ENCODE peak calls at places on chromosomes 12 and 14, in four cellular contexts. One of them, this sample, is unnamed.

GRCh38 chr12:27498159-27498558 is 25.8 kb upstream of the PPFIBP1 start:
- DNase-seq in H1: no peak
- DNase-seq in GM12878: peak
- DNase-seq in K562: no peak
- DNase-seq in this sample: no peak

GRCh38 chr12:50825372-50825838 is 17.3 kb upstream of the TMPRSS12 start:
- DNase-seq in GM12878: no peak
- DNase-seq in H1: no peak
- DNase-seq in K562: peak
- DNase-seq in this sample: peak

GRCh38 chr12:82817368-82817767 is 130.7 kb downstream of the TMTC2 start:
- DNase-seq in K562: no peak
- DNase-seq in GM12878: no peak
- DNase-seq in H1: no peak
- DNase-seq in this sample: no peak

GRCh38 chr14:92511472-92512247 is 1.9 kb upstream of the RIN3 start:
- DNase-seq in GM12878: no peak
- DNase-seq in H1: no peak
- DNase-seq in K562: no peak
- DNase-seq in this sample: peak

GRCh38 chr12:48996794-48997718 is 2.1 kb downstream of the DDN start:
- DNase-seq in K562: peak
- DNase-seq in GM12878: no peak
- DNase-seq in H1: peak
- DNase-seq in this sample: peak

GRCh38 chr12:87943666-87944065 is 85.5 kb downstream of the C12orf50 start:
- DNase-seq in H1: no peak
- DNase-seq in GM12878: no peak
- DNase-seq in K562: no peak
- DNase-seq in this sample: no peak

GRCh38 chr12:96811083-96811482 is 96.0 kb upstream of the NEDD1 start:
- DNase-seq in H1: no peak
- DNase-seq in K562: no peak
- DNase-seq in GM12878: no peak
- DNase-seq in this sample: no peak

GRCh38 chr14:59274991-59275391 is 86.5 kb downstream of the DAAM1 start:
- DNase-seq in GM12878: peak
- DNase-seq in H1: no peak
- DNase-seq in K562: no peak
- DNase-seq in this sample: no peak

GRCh38 chr14:51539571-51540037 is 112.1 kb upstream of the FRMD6 start:
- DNase-seq in K562: no peak
- DNase-seq in GM12878: no peak
- DNase-seq in H1: no peak
- DNase-seq in this sample: no peak

GRCh38 chr14:89365071-89365801 is 51.8 kb downstream of the FOXN3 start:
- DNase-seq in GM12878: peak
- DNase-seq in H1: no peak
- DNase-seq in K562: no peak
- DNase-seq in this sample: no peak

GRCh38 chr12:8681129-8681902 is 16.5 kb upstream of the RIMKLB start:
- DNase-seq in GM12878: no peak
- DNase-seq in K562: no peak
- DNase-seq in H1: no peak
- DNase-seq in this sample: no peak

GRCh38 chr14:103436533-103436932 is 51.3 kb downstream of the MARK3 start:
- DNase-seq in K562: no peak
- DNase-seq in H1: no peak
- DNase-seq in GM12878: no peak
- DNase-seq in this sample: no peak

GRCh38 chr14:80387563-80387981 is 176.3 kb upstream of the DIO2 start:
- DNase-seq in H1: no peak
- DNase-seq in K562: no peak
- DNase-seq in GM12878: no peak
- DNase-seq in this sample: no peak

GRCh38 chr12:66516133-66516532 is 162.7 kb downstream of the GRIP1 start:
- DNase-seq in H1: no peak
- DNase-seq in K562: peak
- DNase-seq in GM12878: no peak
- DNase-seq in this sample: no peak

GRCh38 chr12:94460594-94460959 is 910 bp upstream of the CEP83 start:
- DNase-seq in K562: no peak
- DNase-seq in GM12878: no peak
- DNase-seq in H1: no peak
- DNase-seq in this sample: no peak

GRCh38 chr12:67676624-67677023 is 28.1 kb downstream of the DYRK2 start:
- DNase-seq in K562: no peak
- DNase-seq in H1: no peak
- DNase-seq in GM12878: no peak
- DNase-seq in this sample: no peak

GRCh38 chr12:71440393-71441349 is 1.1 kb downstream of the LGR5 start:
- DNase-seq in K562: no peak
- DNase-seq in GM12878: no peak
- DNase-seq in H1: peak
- DNase-seq in this sample: peak

DNA sequence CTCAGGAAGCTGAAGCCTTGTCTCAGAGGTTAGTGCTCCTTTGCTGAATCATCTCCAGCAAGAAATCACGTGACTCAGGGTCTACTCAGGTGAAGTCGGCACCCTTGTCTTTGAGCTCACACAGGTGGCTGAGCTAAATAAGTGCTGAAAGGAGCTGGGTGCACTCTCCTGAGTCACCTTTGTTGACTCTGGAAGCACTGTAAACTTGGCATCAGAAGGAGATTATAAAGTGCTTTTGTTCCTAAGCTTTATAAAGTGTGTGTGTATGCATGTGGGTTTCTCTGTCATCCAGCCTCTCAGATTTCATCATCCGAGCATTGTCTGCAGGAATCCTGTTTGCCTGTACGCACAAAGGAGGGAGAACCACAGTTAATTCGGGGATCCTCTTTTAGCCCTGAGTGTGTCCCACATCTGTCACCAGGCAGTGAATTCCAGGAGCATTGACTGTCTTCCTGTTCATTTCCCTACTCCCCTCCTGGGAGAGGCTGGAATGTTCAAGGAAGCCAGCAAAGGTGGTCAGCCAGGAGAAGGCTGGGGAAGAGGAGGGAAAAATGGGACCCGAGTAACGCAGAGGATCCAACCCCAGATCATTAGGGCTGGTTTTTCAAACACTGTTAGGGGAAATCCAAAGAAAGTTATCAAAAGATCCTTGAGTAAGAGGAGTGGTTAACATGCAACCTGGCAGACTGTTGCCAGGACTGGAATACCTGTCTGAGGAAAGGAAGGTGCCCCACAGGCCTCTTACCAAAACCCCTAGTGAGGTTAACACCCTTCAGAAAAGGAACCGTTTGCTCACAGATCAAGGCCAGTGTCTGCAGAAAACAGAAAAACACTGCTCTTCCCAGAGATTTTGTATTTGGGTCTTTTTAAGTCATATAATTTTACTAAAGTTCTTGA is 157.5 kb upstream of the HIF1A start:
- DNase-seq in K562: peak
- DNase-seq in H1: no peak
- DNase-seq in GM12878: no peak
- DNase-seq in this sample: no peak
- TF ChIP-seq YY1 in K562: no peak
- TF ChIP-seq YY1 in H1: no peak
- TF ChIP-seq YY1 in GM12878: no peak
- TF ChIP-seq YY1 in this sample: no peak

GRCh38 chr12:116075251-116075650 is 202.2 kb downstream of the MED13L start:
- DNase-seq in H1: no peak
- DNase-seq in K562: no peak
- DNase-seq in GM12878: no peak
- DNase-seq in this sample: no peak

GRCh38 chr12:116076399-116076798 is 201.1 kb downstream of the MED13L start:
- DNase-seq in K562: no peak
- DNase-seq in GM12878: no peak
- DNase-seq in H1: no peak
- DNase-seq in this sample: no peak

GRCh38 chr12:116077431-116077830 is 200.1 kb downstream of the MED13L start:
- DNase-seq in H1: no peak
- DNase-seq in GM12878: no peak
- DNase-seq in K562: no peak
- DNase-seq in this sample: no peak

GRCh38 chr12:116078396-116078795 is 199.1 kb downstream of the MED13L start:
- DNase-seq in GM12878: no peak
- DNase-seq in H1: no peak
- DNase-seq in K562: no peak
- DNase-seq in this sample: no peak

DNA sequence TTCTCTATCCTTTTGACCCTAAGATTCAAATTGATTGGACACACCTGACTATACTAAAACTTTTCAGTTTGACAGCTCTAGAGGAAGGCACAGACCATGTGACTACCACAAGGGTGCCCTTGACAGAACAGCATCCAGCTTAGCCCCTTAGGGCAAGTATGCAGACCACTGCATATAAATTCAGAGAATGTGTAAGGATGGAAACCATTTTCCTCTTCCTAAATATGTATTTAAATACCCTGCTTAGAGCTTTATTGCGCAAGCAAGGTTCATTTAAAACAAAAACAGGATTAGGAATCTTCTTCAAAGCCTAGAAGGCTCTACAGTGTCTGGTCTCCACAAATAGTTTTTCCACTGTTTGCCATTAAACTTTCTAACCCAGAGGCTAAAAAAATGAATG is 202.8 kb downstream of the MED13L start:
- DNase-seq in H1: no peak
- DNase-seq in GM12878: no peak
- DNase-seq in K562: no peak
- DNase-seq in this sample: no peak
- TF ChIP-seq EP300 in H1: no peak
- TF ChIP-seq EP300 in GM12878: no peak
- TF ChIP-seq EP300 in K562: no peak
- TF ChIP-seq EP300 in this sample: no peak

GRCh38 chr14:76149196-76149595 is 2.5 kb upstream of the GPATCH2L start:
- DNase-seq in K562: no peak
- DNase-seq in GM12878: no peak
- DNase-seq in H1: no peak
- DNase-seq in this sample: no peak

GRCh38 chr14:76151398-76152332 is at the start of gene GPATCH2L:
- DNase-seq in H1: peak
- DNase-seq in GM12878: peak
- DNase-seq in K562: peak
- DNase-seq in this sample: peak

GRCh38 chr14:76153919-76154318 is 2.2 kb downstream of the GPATCH2L start:
- DNase-seq in H1: no peak
- DNase-seq in GM12878: no peak
- DNase-seq in K562: no peak
- DNase-seq in this sample: no peak

GRCh38 chr14:76154539-76155126 is 2.9 kb downstream of the GPATCH2L start:
- DNase-seq in GM12878: no peak
- DNase-seq in H1: no peak
- DNase-seq in K562: no peak
- DNase-seq in this sample: no peak

GRCh38 chr14:76152333-76152681 is 585 bp downstream of the GPATCH2L start:
- DNase-seq in K562: peak
- DNase-seq in H1: no peak
- DNase-seq in GM12878: peak
- DNase-seq in this sample: peak
- TF ChIP-seq YY1 in K562: no peak
- TF ChIP-seq YY1 in H1: no peak
- TF ChIP-seq YY1 in GM12878: no peak
- TF ChIP-seq YY1 in this sample: no peak

GRCh38 chr14:62003701-62004100 is 241.5 kb downstream of the SNAPC1 start:
- DNase-seq in H1: no peak
- DNase-seq in GM12878: no peak
- DNase-seq in K562: no peak
- DNase-seq in this sample: no peak

GRCh38 chr14:62002636-62003035 is 240.4 kb downstream of the SNAPC1 start:
- DNase-seq in GM12878: no peak
- DNase-seq in H1: no peak
- DNase-seq in K562: no peak
- DNase-seq in this sample: no peak

GRCh38 chr14:62001988-62002387 is 239.8 kb downstream of the SNAPC1 start:
- DNase-seq in H1: no peak
- DNase-seq in GM12878: no peak
- DNase-seq in K562: no peak
- DNase-seq in this sample: no peak

GRCh38 chr14:62006116-62006737 is 244.0 kb downstream of the SNAPC1 start:
- DNase-seq in GM12878: no peak
- DNase-seq in K562: no peak
- DNase-seq in H1: no peak
- DNase-seq in this sample: no peak
- TF ChIP-seq EP300 in GM12878: no peak
- TF ChIP-seq EP300 in K562: no peak
- TF ChIP-seq EP300 in H1: no peak
- TF ChIP-seq EP300 in this sample: no peak

GRCh38 chr14:72714094-72714493 is 179.8 kb downstream of the DPF3 start:
- DNase-seq in GM12878: peak
- DNase-seq in H1: no peak
- DNase-seq in K562: no peak
- DNase-seq in this sample: no peak
- TF ChIP-seq YY1 in GM12878: no peak
- TF ChIP-seq YY1 in H1: no peak
- TF ChIP-seq YY1 in K562: no peak
- TF ChIP-seq YY1 in this sample: no peak

GRCh38 chr12:13627536-13627935 is 353.9 kb downstream of the GRIN2B start:
- DNase-seq in K562: no peak
- DNase-seq in H1: no peak
- DNase-seq in GM12878: no peak
- DNase-seq in this sample: no peak

GRCh38 chr12:13635709-13636108 is 345.7 kb downstream of the GRIN2B start:
- DNase-seq in GM12878: no peak
- DNase-seq in H1: no peak
- DNase-seq in K562: no peak
- DNase-seq in this sample: no peak

GRCh38 chr12:13631873-13632272 is 349.5 kb downstream of the GRIN2B start:
- DNase-seq in GM12878: peak
- DNase-seq in K562: no peak
- DNase-seq in H1: no peak
- DNase-seq in this sample: no peak

GRCh38 chr12:13628067-13628466 is 353.3 kb downstream of the GRIN2B start:
- DNase-seq in GM12878: no peak
- DNase-seq in H1: no peak
- DNase-seq in K562: no peak
- DNase-seq in this sample: no peak

DNA sequence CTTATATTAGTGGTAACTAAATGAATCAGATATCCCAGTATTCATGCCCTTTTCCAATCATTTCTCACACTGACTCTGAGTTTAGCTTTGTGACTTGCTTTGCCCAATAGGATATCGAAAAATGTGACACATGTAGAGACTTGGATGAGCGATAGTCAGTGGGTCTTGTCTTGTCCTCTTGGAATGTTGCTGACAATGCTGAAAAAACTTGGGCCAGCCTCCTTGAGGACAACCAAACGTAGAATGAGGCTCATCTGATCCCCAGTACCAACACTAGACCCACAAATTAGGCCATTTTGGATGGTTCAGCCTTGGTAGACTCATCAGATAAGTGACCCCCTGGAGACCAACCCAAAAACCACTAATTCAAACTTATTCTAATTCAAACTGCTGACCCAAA is 351.0 kb downstream of the GRIN2B start:
- DNase-seq in H1: no peak
- DNase-seq in K562: no peak
- DNase-seq in GM12878: no peak
- DNase-seq in this sample: no peak
- TF ChIP-seq EP300 in H1: no peak
- TF ChIP-seq EP300 in K562: no peak
- TF ChIP-seq EP300 in GM12878: no peak
- TF ChIP-seq EP300 in this sample: no peak

This sample was measured in SK-N-SH.